ENCODE peak calls at places on chromosomes 6 and 20, in seven cellular contexts. M is endodermal cell; U is neural crest cell; K is body of pancreas; H is pancreas; P is CD4-positive, alpha-beta T cell; F is epithelial cell of esophagus. Q is an unnamed sample.

GRCh38 chr6:70304611-70305010 is 1.7 kb upstream of the COL9A1 start:
- DNase-seq in U (no peak), H (no peak), K (no peak), P (no peak), F (no peak), M (no peak), Q (no peak)

GRCh38 chr6:121794630-121795029 is 359.2 kb downstream of the GJA1 start:
- DNase-seq in H (no peak), K (no peak), U (no peak), M (no peak), F (peak), P (no peak), Q (no peak)

GRCh38 chr6:29678114-29678513 is 2.8 kb downstream of the ZFP57 start:
- DNase-seq in K (no peak), P (no peak), U (no peak), M (no peak), H (no peak), F (peak), Q (no peak)

GRCh38 chr6:7684843-7685242 is 41.1 kb upstream of the BMP6 start:
- DNase-seq in K (no peak), H (no peak), M (peak), U (no peak), F (no peak), P (no peak), Q (no peak)

GRCh38 chr6:122671246-122671645 is 61.0 kb downstream of the PKIB start:
- DNase-seq in M (no peak), F (no peak), P (no peak), H (no peak), U (no peak), K (peak), Q (no peak)

GRCh38 chr6:81002126-81002525 is 750.4 kb downstream of the TENT5A start:
- DNase-seq in P (no peak), M (no peak), U (no peak), H (no peak), K (no peak), F (peak), Q (no peak)

GRCh38 chr6:106184629-106185028 is 98.5 kb downstream of the PRDM1 start:
- DNase-seq in K (no peak), H (no peak), P (no peak), F (no peak), M (no peak), U (no peak), Q (no peak)

GRCh38 chr6:151762817-151763216 is 44.7 kb upstream of the ESR1 start:
- DNase-seq in U (no peak), H (no peak), P (no peak), K (no peak), F (no peak), M (no peak), Q (no peak)

GRCh38 chr20:63071541-63072181 is 64.9 kb upstream of the BHLHE23 start:
- DNase-seq in M (peak), F (peak), H (no peak), K (no peak), P (no peak), U (peak), Q (no peak)

GRCh38 chr6:36985384-36985962 is 523 bp downstream of the MTCH1 start:
- DNase-seq in M (no peak), P (no peak), U (no peak), F (no peak), K (no peak), H (peak), Q (no peak)

GRCh38 chr6:16562498-16562897 is 198.8 kb downstream of the ATXN1 start:
- DNase-seq in H (no peak), F (no peak), P (no peak), M (no peak), K (no peak), U (no peak), Q (no peak)

GRCh38 chr6:55853008-55854001 is 22.1 kb downstream of the BMP5 start:
- DNase-seq in P (no peak), K (no peak), U (no peak), F (no peak), M (no peak), H (no peak), Q (no peak)

GRCh38 chr20:39429716-39430115 is 467.6 kb downstream of the DHX35 start:
- DNase-seq in H (no peak), K (no peak), M (no peak), U (no peak), F (peak), P (no peak), Q (no peak)

GRCh38 chr6:110233769-110234374 is 53.6 kb downstream of the CDC40 start:
- DNase-seq in H (no peak), U (no peak), M (no peak), F (no peak), K (no peak), P (no peak), Q (no peak)

GRCh38 chr20:48102076-48102787 is 317.0 kb upstream of the SULF2 start:
- DNase-seq in H (no peak), P (no peak), M (no peak), K (no peak), F (peak), U (no peak), Q (no peak)

GRCh38 chr6:144232434-144233223 is 52.5 kb upstream of the UTRN start:
- DNase-seq in H (no peak), P (no peak), K (no peak), U (no peak), F (no peak), M (no peak), Q (no peak)

GRCh38 chr6:156438519-156438918 is 338.7 kb upstream of the ARID1B start:
- DNase-seq in H (no peak), P (no peak), M (no peak), K (no peak), F (peak), U (no peak), Q (no peak)

GRCh38 chr20:49668181-49668877 is 45.3 kb downstream of the B4GALT5 start:
- DNase-seq in U (no peak), P (peak), F (no peak), H (no peak), M (no peak), K (peak), Q (peak)

GRCh38 chr20:54168961-54169862 is 4.6 kb downstream of the CYP24A1 start:
- DNase-seq in P (no peak), H (no peak), F (peak), K (no peak), M (no peak), U (no peak), Q (no peak)

GRCh38 chr6:83905648-83906047 is 46.2 kb downstream of the CYB5R4 start:
- DNase-seq in K (no peak), F (no peak), H (no peak), M (no peak), P (no peak), U (no peak), Q (no peak)

GRCh38 chr20:33443006-33443511 is 504 bp downstream of the SNTA1 start:
- DNase-seq in K (peak), M (no peak), F (no peak), H (peak), P (peak), U (no peak), Q (no peak)

GRCh38 chr20:23566199-23566932 is 1.9 kb downstream of the CST9L start:
- DNase-seq in H (no peak), K (no peak), U (no peak), M (peak), P (no peak), F (no peak), Q (no peak)

GRCh38 chr6:38080889-38081288 is 261.4 kb downstream of the ZFAND3 start:
- DNase-seq in U (no peak), M (no peak), K (no peak), P (no peak), F (peak), H (no peak), Q (no peak)

GRCh38 chr6:137159912-137160311 is 13.5 kb downstream of the IL22RA2 start:
- DNase-seq in K (no peak), U (no peak), P (no peak), H (no peak), F (peak), M (no peak), Q (no peak)

DNA sequence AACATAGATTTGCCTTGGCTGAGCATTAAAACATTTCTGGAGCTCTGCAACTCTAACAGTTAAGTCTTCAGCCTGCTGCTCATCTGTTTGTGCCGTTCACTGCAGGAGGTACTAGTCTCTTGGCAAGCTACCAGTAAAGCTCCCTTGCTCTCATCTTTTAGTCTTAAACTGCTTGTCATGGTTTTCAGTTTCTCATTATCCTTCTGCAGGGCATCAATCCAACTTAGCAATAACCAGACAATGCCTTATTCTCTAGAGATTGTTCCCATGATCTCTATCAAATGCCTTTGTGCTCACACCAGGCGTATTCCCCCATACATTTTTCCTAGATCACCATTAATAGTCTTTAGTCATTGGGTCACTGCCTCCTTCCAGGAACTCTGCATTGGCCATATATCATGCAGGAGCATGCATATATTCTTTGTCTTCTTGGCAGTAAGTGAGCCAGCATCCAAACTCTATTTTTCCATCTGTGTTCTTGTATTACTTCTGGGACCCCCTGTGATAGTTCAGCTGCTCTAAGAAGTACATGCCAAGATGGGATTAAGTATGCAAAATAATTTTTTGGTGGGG is 171.4 kb downstream of the GRM1 start:
- DNase-seq in F (no peak), P (no peak), H (no peak), M (no peak), K (no peak), U (no peak), Q (no peak)
- TF ChIP-seq CTCF in F (no peak), P (no peak), H (no peak), M (no peak), K (no peak), U (no peak), Q (no peak)

DNA sequence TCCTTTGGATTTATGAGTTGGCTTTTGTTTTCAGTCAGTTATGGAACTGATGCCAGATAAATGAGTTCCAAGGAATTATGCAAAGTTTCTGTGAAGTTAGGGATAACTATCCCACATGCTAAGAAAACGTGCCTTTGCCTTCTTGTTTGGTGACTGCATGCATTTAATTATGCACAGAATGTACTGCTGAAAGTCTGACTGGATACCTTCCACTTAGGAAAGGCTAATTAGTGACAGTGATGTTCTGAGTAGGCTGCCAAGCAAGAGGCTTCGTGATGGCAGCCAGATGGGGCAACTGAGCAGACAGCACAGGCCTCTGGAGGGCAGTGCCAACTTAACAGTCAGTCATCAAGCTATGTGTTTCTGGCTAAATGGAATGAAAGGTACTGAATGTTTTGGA is 289.9 kb downstream of the CD109 start:
- DNase-seq in U (no peak), F (peak), H (no peak), M (peak), P (no peak), K (no peak), Q (no peak)
- TF ChIP-seq CTCF in U (no peak), F (peak), H (no peak), M (peak), P (no peak), K (no peak), Q (no peak)

GRCh38 chr20:25341716-25342680 is 48.6 kb downstream of the ABHD12 start:
- DNase-seq in H (peak), M (no peak), F (peak), U (no peak), K (no peak), P (no peak), Q (no peak)
- TF ChIP-seq CTCF in H (no peak), M (no peak), F (peak), U (no peak), K (no peak), P (no peak), Q (no peak)

GRCh38 chr6:53512631-53513030 is 32.3 kb downstream of the GCLC start:
- DNase-seq in M (no peak), F (no peak), U (no peak), H (no peak), K (no peak), P (no peak), Q (no peak)

GRCh38 chr6:53514677-53515076 is 30.2 kb downstream of the GCLC start:
- DNase-seq in U (no peak), F (no peak), H (no peak), P (no peak), K (no peak), M (no peak), Q (no peak)

GRCh38 chr6:53513056-53513455 is 31.8 kb downstream of the GCLC start:
- DNase-seq in K (no peak), P (no peak), H (no peak), M (no peak), U (no peak), F (no peak), Q (no peak)

GRCh38 chr6:53510751-53511150 is 34.1 kb downstream of the GCLC start:
- DNase-seq in H (no peak), P (no peak), U (no peak), F (no peak), K (no peak), M (no peak), Q (no peak)

DNA sequence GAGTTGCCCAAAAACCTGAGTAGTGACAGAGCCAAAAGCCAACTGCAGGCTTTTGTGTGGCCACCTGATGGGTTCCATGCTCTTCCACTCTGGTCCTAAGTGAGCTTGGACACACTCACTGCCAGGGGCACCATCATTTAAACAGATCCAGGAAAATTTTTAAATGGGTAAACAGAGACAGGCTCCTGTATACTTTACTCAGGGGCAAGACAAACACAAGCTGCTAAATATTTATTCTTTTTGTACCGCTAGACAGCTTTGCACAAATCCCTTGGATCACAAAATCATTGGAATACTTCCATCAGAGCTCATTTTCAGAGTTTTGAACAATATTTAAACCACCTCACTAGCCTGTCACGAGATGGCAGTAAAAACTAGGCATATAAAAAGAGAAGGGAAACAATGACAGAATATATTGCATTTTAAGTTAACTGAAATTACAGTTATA is 31.4 kb downstream of the GCLC start:
- DNase-seq in K (no peak), M (no peak), U (no peak), H (no peak), P (no peak), F (no peak), Q (no peak)
- TF ChIP-seq CTCF in K (peak), M (no peak), U (no peak), H (no peak), P (no peak), F (no peak), Q (no peak)

GRCh38 chr6:79431469-79431868 is 105.8 kb downstream of the LCA5 start:
- DNase-seq in H (no peak), U (no peak), K (no peak), P (no peak), F (peak), M (peak), Q (no peak)
- TF ChIP-seq CTCF in H (no peak), U (peak), K (no peak), P (no peak), F (peak), M (peak), Q (no peak)

GRCh38 chr6:41798901-41799300 is 11.4 kb downstream of the TOMM6 start:
- DNase-seq in U (no peak), H (no peak), F (no peak), M (no peak), K (no peak), P (no peak), Q (no peak)

GRCh38 chr6:41796474-41796873 is 9.0 kb downstream of the TOMM6 start:
- DNase-seq in M (peak), F (no peak), U (no peak), P (no peak), K (no peak), H (no peak), Q (no peak)

GRCh38 chr6:41799517-41799916 is 12.0 kb downstream of the TOMM6 start:
- DNase-seq in M (peak), F (no peak), K (no peak), H (no peak), U (no peak), P (no peak), Q (no peak)

GRCh38 chr6:41805830-41806774 is 18.6 kb downstream of the TOMM6 start:
- DNase-seq in M (no peak), U (no peak), F (no peak), H (no peak), K (no peak), P (no peak), Q (no peak)

GRCh38 chr6:41801380-41801779 is 13.9 kb downstream of the TOMM6 start:
- DNase-seq in M (peak), H (no peak), U (no peak), P (no peak), K (no peak), F (peak), Q (no peak)
- TF ChIP-seq CTCF in M (peak), H (no peak), U (peak), P (no peak), K (no peak), F (peak), Q (no peak)

Q was measured in activated B cell treated with CpG ODN at 0.5 μM for 24 hours.